ENCODE peak calls at places on chromosomes 11 and 22, in nine cellular contexts. O is body of pancreas, U is brain microvascular endothelial cell, L is chondrocyte, Y is pancreas, K is heart left ventricle, X is adrenal gland, W is progenitor cell of endocrine pancreas, A is heart right ventricle. F is an unnamed sample.

GRCh38 chr22:24938741-24939341 is 7.7 kb downstream of the LHFPL7 start:
- DNase-seq in O (peak; percentile 41), U (no peak), L (no peak), Y (no peak), K (no peak), X (peak; percentile 30), W (no peak), A (peak; percentile 20), F (no peak)

GRCh38 chr22:29202231-29203192 is 3.2 kb upstream of the EMID1 start:
- DNase-seq in O (peak; percentile 25), U (peak; percentile 45), L (no peak), Y (no peak), K (peak; percentile 71), X (peak; percentile 54), W (no peak), A (peak; percentile 51), F (no peak)

GRCh38 chr11:60871378-60872061 is 4.2 kb downstream of the ZP1 start:
- DNase-seq in O (no peak), U (peak; percentile 38), L (peak; percentile 56), Y (no peak), K (peak; percentile 73), X (no peak), W (no peak), A (peak; percentile 43), F (no peak)

GRCh38 chr11:128714881-128715280 is 21.0 kb downstream of the FLI1 start:
- DNase-seq in O (no peak), U (peak; percentile 95), L (no peak), Y (no peak), K (no peak), X (no peak), W (no peak), A (no peak), F (no peak)

GRCh38 chr22:50604256-50604580 is 3.6 kb downstream of the MAPK8IP2 start:
- DNase-seq in O (no peak), U (no peak), L (no peak), Y (no peak), K (no peak), X (no peak), W (no peak), A (no peak), F (no peak)

GRCh38 chr11:26993965-26994446 is at the start of gene FIBIN:
- DNase-seq in O (peak; percentile 12), U (peak; percentile 54), L (peak; percentile 91), Y (peak; percentile 51), K (peak; percentile 30), X (no peak), W (no peak), A (peak; percentile 27), F (no peak)

GRCh38 chr11:110182886-110183285 is 89.7 kb downstream of the ZC3H12C start:
- DNase-seq in O (no peak), U (no peak), L (no peak), Y (no peak), K (no peak), X (no peak), W (no peak), A (no peak), F (no peak)

GRCh38 chr11:76724162-76724768 is 53.7 kb upstream of the LRRC32 start:
- DNase-seq in O (no peak), U (no peak), L (no peak), Y (no peak), K (no peak), X (no peak), W (peak; percentile 29), A (no peak), F (peak; percentile 48)

GRCh38 chr22:39515266-39516050 is 4.9 kb upstream of the ATF4 start:
- DNase-seq in O (no peak), U (no peak), L (no peak), Y (no peak), K (no peak), X (no peak), W (no peak), A (no peak), F (no peak)

GRCh38 chr11:8828580-8829358 is 82.2 kb upstream of the AKIP1 start:
- DNase-seq in O (no peak), U (peak; percentile 71), L (no peak), Y (no peak), K (no peak), X (no peak), W (no peak), A (no peak), F (no peak)

GRCh38 chr11:1939006-1939626 is 8.0 kb upstream of the MRPL23 start:
- DNase-seq in O (no peak), U (no peak), L (peak; percentile 17), Y (peak; percentile 42), K (no peak), X (no peak), W (peak; percentile 6), A (no peak), F (peak; percentile 18)

GRCh38 chr11:19714387-19715363 is 2.0 kb downstream of the NAV2 start:
- DNase-seq in O (no peak), U (peak; percentile 51), L (no peak), Y (peak; percentile 57), K (peak; percentile 83), X (peak; percentile 26), W (no peak), A (peak; percentile 81), F (peak; percentile 44)

GRCh38 chr22:44677299-44678244 is 24.4 kb upstream of the PRR5 start:
- DNase-seq in O (no peak), U (no peak), L (no peak), Y (no peak), K (no peak), X (no peak), W (no peak), A (no peak), F (no peak)

GRCh38 chr11:119571311-119571710 is 148.3 kb upstream of the THY1 start:
- DNase-seq in O (no peak), U (no peak), L (no peak), Y (no peak), K (peak; percentile 54), X (no peak), W (no peak), A (no peak), F (no peak)

DNA sequence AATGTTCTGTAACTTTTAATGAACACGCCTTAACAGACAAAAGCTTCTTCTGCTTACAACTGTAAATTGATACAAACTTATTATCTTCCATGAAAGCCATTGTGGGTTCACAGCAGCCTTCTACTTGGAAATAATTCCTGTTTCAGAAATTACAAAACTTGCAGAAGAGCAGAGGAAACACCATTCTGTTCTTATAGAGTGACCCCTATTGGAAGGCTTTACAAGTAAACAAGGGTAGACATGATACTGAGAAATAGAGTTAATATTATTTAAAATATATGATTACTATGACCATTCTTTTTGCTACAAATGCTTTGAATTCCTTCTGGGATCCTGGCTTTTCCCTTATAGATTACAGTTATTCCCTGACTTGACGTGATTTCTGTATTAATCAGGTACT is 32.4 kb upstream of the KCNA4 start:
- DNase-seq in O (no peak), U (no peak), L (no peak), Y (no peak), K (no peak), X (no peak), W (no peak), A (no peak), F (no peak)
- TF ChIP-seq CTCF in O (no peak), U (no peak), L (peak; percentile 10), Y (no peak), K (peak; percentile 25), X (no peak), W (no peak), A (peak; percentile 41), F (no peak)

GRCh38 chr11:65185869-65186341 is 4.2 kb downstream of the CAPN1 start:
- DNase-seq in O (no peak), U (no peak), L (no peak), Y (no peak), K (no peak), X (no peak), W (no peak), A (no peak), F (no peak)
- TF ChIP-seq CTCF in O (no peak), U (peak; percentile 39), L (peak; percentile 38), Y (no peak), K (no peak), X (no peak), W (no peak), A (no peak), F (no peak)

GRCh38 chr11:105860105-105860504 is 161.9 kb downstream of the MSANTD4 start:
- DNase-seq in O (no peak), U (no peak), L (no peak), Y (no peak), K (no peak), X (no peak), W (no peak), A (no peak), F (no peak)

GRCh38 chr11:105852427-105852826 is 169.6 kb downstream of the MSANTD4 start:
- DNase-seq in O (no peak), U (no peak), L (no peak), Y (no peak), K (no peak), X (no peak), W (no peak), A (no peak), F (no peak)

GRCh38 chr11:105856954-105857353 is 165.1 kb downstream of the MSANTD4 start:
- DNase-seq in O (no peak), U (no peak), L (no peak), Y (no peak), K (no peak), X (no peak), W (no peak), A (no peak), F (no peak)

GRCh38 chr11:105854269-105854668 is 167.8 kb downstream of the MSANTD4 start:
- DNase-seq in O (no peak), U (no peak), L (no peak), Y (no peak), K (no peak), X (no peak), W (no peak), A (no peak), F (no peak)
- TF ChIP-seq CTCF in O (no peak), U (no peak), L (no peak), Y (no peak), K (no peak), X (no peak), W (no peak), A (no peak), F (no peak)

GRCh38 chr11:72926076-72926475 is 111.9 kb downstream of the ATG16L2 start:
- DNase-seq in O (no peak), U (no peak), L (no peak), Y (no peak), K (no peak), X (no peak), W (no peak), A (no peak), F (no peak)
- TF ChIP-seq CTCF in O (no peak), U (no peak), L (no peak), Y (no peak), K (no peak), X (no peak), W (no peak), A (no peak), F (no peak)

GRCh38 chr11:121323208-121323607 is 30.6 kb downstream of the SC5D start:
- DNase-seq in O (no peak), U (no peak), L (no peak), Y (no peak), K (no peak), X (no peak), W (no peak), A (no peak), F (no peak)
- TF ChIP-seq CTCF in O (no peak), U (peak; percentile 6), L (peak; percentile 39), Y (no peak), K (no peak), X (no peak), W (peak; percentile 19), A (no peak), F (no peak)